ENCODE peak calls at places on chromosomes 3 and 15, in eight cellular contexts. R is cardiac septum; A is ELR; J is GM12865; I is AML-193; E is stimulated activated CD4-positive, alpha-beta T cell treated with anti-CD3 and anti-CD28 coated beads, Interleukin-2, amount 100 ng/mL, for 4 hours; M is stimulated activated CD8-positive, alpha-beta memory T cell treated with anti-CD3 and anti-CD28 coated beads, Interleukin-7, amount 100 ng/mL, for 1 hour; U is cardiac fibroblast. Y is an unnamed sample.

GRCh38 chr3:12180218-12180617 is 21.5 kb upstream of the TIMP4 start:
- DNase-seq in J (no peak), R (no peak), A (peak; percentile 63), E (no peak), I (no peak), M (no peak), U (peak; percentile 87), Y (peak; percentile 60)

GRCh38 chr3:177523991-177524438 is 326.7 kb upstream of the TBL1XR1 start:
- DNase-seq in J (no peak), R (no peak), U (peak; percentile 40), M (no peak), I (no peak), A (no peak), E (no peak), Y (no peak)

GRCh38 chr3:69082805-69083204 is 1.9 kb upstream of the ARL6IP5 start:
- DNase-seq in R (no peak), U (peak; percentile 89), J (peak; percentile 94), E (peak; percentile 67), M (no peak), A (peak; percentile 77), I (peak; percentile 50), Y (no peak)

GRCh38 chr15:44194397-44195150 is 497 bp downstream of the FRMD5 start:
- DNase-seq in E (peak; percentile 14), R (no peak), A (peak; percentile 74), M (peak; percentile 15), I (no peak), U (peak; percentile 73), J (peak; percentile 23), Y (no peak)

GRCh38 chr15:40163657-40164416 is 3.0 kb downstream of the BUB1B start:
- DNase-seq in I (no peak), U (no peak), R (no peak), J (peak; percentile 70), E (no peak), M (no peak), A (no peak), Y (no peak)

GRCh38 chr3:104032283-104032682 is 1334.4 kb upstream of the ALCAM start:
- DNase-seq in J (no peak), U (no peak), R (no peak), E (no peak), I (no peak), A (peak; percentile 32), M (no peak), Y (no peak)

GRCh38 chr15:100284701-100285100 is 57.1 kb downstream of the ADAMTS17 start:
- DNase-seq in U (no peak), E (no peak), R (no peak), J (no peak), I (no peak), A (no peak), M (no peak), Y (no peak)

GRCh38 chr3:126678691-126679317 is 23.9 kb upstream of the TXNRD3 start:
- DNase-seq in J (no peak), A (no peak), U (no peak), M (no peak), R (no peak), I (no peak), E (no peak), Y (peak; percentile 56)

GRCh38 chr3:45056608-45057301 is 30.7 kb downstream of the CLEC3B start:
- DNase-seq in U (no peak), J (no peak), I (no peak), A (no peak), E (no peak), M (no peak), R (no peak), Y (no peak)

GRCh38 chr3:155286745-155287144 is 6.7 kb downstream of the STRIT1 start:
- DNase-seq in R (no peak), A (peak; percentile 19), U (peak; percentile 33), J (no peak), I (no peak), E (no peak), M (no peak), Y (no peak)

GRCh38 chr15:61702224-61703120 is 357.8 kb downstream of the VPS13C start:
- DNase-seq in M (no peak), E (no peak), I (no peak), A (no peak), R (no peak), U (no peak), J (no peak), Y (no peak)

GRCh38 chr3:114567774-114568173 is 273.9 kb downstream of the TIGIT start:
- DNase-seq in R (no peak), A (no peak), E (no peak), J (no peak), I (no peak), M (no peak), U (no peak), Y (no peak)

GRCh38 chr15:96687388-96688107 is 357.0 kb downstream of the NR2F2 start:
- DNase-seq in A (no peak), E (no peak), R (no peak), M (no peak), J (no peak), U (no peak), I (no peak), Y (no peak)

GRCh38 chr3:52471371-52472238 is 16.2 kb downstream of the NISCH start:
- DNase-seq in U (peak; percentile 69), R (no peak), J (peak; percentile 58), A (peak; percentile 67), I (peak; percentile 47), E (no peak), M (no peak), Y (peak; percentile 85)

GRCh38 chr15:101504373-101504772 is 14.9 kb upstream of the PCSK6 start:
- DNase-seq in J (no peak), I (no peak), A (no peak), E (no peak), M (no peak), U (no peak), R (peak; percentile 53), Y (peak; percentile 50)

GRCh38 chr3:144175644-144176425 is 204.2 kb downstream of the DIPK2A start:
- DNase-seq in J (no peak), A (no peak), M (no peak), U (no peak), R (no peak), E (no peak), I (no peak), Y (no peak)

Y was measured in right atrium auricular region.